ENCODE peak calls at places on chromosome 6, in nine cellular contexts. Q is breast epithelium; G is Peyer's patch; W is substantia nigra; K is PC-3; A is CD4-positive, alpha-beta T cell; F is AG04450; J is H9; Z is IMR-90. L is an unnamed sample.

GRCh38 chr6:140319209-140319608 is 944.8 kb upstream of the CITED2 start:
- DNase-seq in A (no peak), Q (no peak), K (peak; percentile 4), G (no peak), F (peak; percentile 38), J (no peak), W (no peak), Z (peak; percentile 75), L (no peak)

GRCh38 chr6:125742433-125743120 is 6.9 kb upstream of the HEY2 start:
- DNase-seq in W (no peak), A (no peak), K (no peak), J (no peak), G (no peak), F (no peak), Z (no peak), Q (no peak), L (no peak)

GRCh38 chr6:43290905-43291355 is 7.1 kb upstream of the SLC22A7 start:
- DNase-seq in K (no peak), W (no peak), Z (no peak), Q (no peak), A (no peak), J (no peak), F (no peak), G (no peak), L (no peak)

GRCh38 chr6:128379577-128379976 is 140.8 kb downstream of the PTPRK start:
- DNase-seq in Z (no peak), Q (no peak), A (no peak), K (no peak), G (no peak), W (no peak), F (no peak), J (no peak), L (no peak)

GRCh38 chr6:134706806-134707205 is 243.1 kb downstream of the ALDH8A1 start:
- DNase-seq in Q (no peak), Z (peak; percentile 71), F (no peak), G (no peak), J (no peak), K (no peak), W (no peak), A (no peak), L (no peak)

GRCh38 chr6:3088853-3089445 is 20.7 kb downstream of the RIPK1 start:
- DNase-seq in F (no peak), Z (peak; percentile 11), Q (no peak), J (no peak), W (no peak), G (no peak), A (no peak), K (no peak), L (no peak)

GRCh38 chr6:34004706-34005105 is 141.2 kb downstream of the GRM4 start:
- DNase-seq in K (no peak), Z (no peak), J (no peak), Q (no peak), F (no peak), W (no peak), A (no peak), G (no peak), L (no peak)

GRCh38 chr6:105798057-105798456 is 288.1 kb upstream of the PRDM1 start:
- DNase-seq in J (no peak), G (no peak), Q (no peak), W (no peak), K (no peak), Z (peak; percentile 81), F (peak; percentile 38), A (no peak), L (no peak)

GRCh38 chr6:41071501-41071922 is 644 bp downstream of the OARD1 start:
- DNase-seq in W (no peak), J (no peak), G (peak; percentile 92), A (no peak), Z (peak; percentile 76), K (peak; percentile 82), Q (no peak), F (no peak), L (no peak)

GRCh38 chr6:156876302-156876701 is 99.1 kb downstream of the ARID1B start:
- DNase-seq in K (no peak), F (no peak), Z (no peak), Q (no peak), A (no peak), W (peak; percentile 22), J (peak; percentile 73), G (no peak), L (peak; percentile 39)

GRCh38 chr6:36372088-36372487 is 15.4 kb downstream of the ETV7 start:
- DNase-seq in Z (no peak), W (no peak), F (no peak), K (no peak), G (no peak), J (no peak), Q (no peak), A (no peak), L (no peak)

GRCh38 chr6:33641144-33641543 is 20.0 kb downstream of the ITPR3 start:
- DNase-seq in Z (no peak), K (no peak), F (no peak), W (no peak), A (no peak), G (no peak), Q (no peak), J (peak; percentile 25), L (no peak)

GRCh38 chr6:125584468-125584939 is 164.9 kb upstream of the HEY2 start:
- DNase-seq in W (peak; percentile 78), Q (no peak), A (no peak), J (peak; percentile 89), F (no peak), Z (peak; percentile 1), G (no peak), K (peak; percentile 69), L (peak; percentile 52)

GRCh38 chr6:145137425-145137824 is 597.9 kb downstream of the EPM2A start:
- DNase-seq in J (no peak), F (no peak), K (peak; percentile 42), Z (peak; percentile 38), G (no peak), Q (no peak), W (no peak), A (no peak), L (no peak)

GRCh38 chr6:26122793-26123674 is 35.8 kb downstream of the HFE start:
- DNase-seq in J (peak; percentile 96), K (peak; percentile 99), W (peak; percentile 88), Z (peak; percentile 99), G (peak; percentile 99), Q (peak; percentile 93), A (peak; percentile 92), F (peak; percentile 93), L (peak; percentile 97)

GRCh38 chr6:26121141-26122004 is 34.1 kb downstream of the HFE start:
- DNase-seq in F (no peak), A (no peak), W (no peak), Z (peak; percentile 81), K (peak; percentile 74), J (no peak), G (no peak), Q (no peak), L (no peak)

GRCh38 chr6:26120807-26121140 is 33.5 kb downstream of the HFE start:
- DNase-seq in Q (no peak), A (no peak), G (no peak), Z (no peak), J (no peak), W (no peak), K (no peak), F (no peak), L (no peak)

GRCh38 chr6:26122402-26122792 is 35.2 kb downstream of the HFE start:
- DNase-seq in G (no peak), W (no peak), J (peak; percentile 51), K (peak; percentile 41), Q (no peak), F (no peak), Z (no peak), A (no peak), L (no peak)

GRCh38 chr6:26122005-26122388 is 34.8 kb downstream of the HFE start:
- DNase-seq in Q (no peak), J (no peak), A (no peak), Z (no peak), W (no peak), F (no peak), G (no peak), K (no peak), L (no peak)
- H3K27ac ChIP-seq in Q (peak overlapping the region; percentile 96), J (peak overlapping the region; percentile 92), A (no peak overlapping the region), Z (no peak overlapping the region), W (peak overlapping the region; percentile 88), F (no peak overlapping the region), G (peak overlapping the region; percentile 96), K (peak overlapping the region; percentile 94), L (no peak overlapping the region)

GRCh38 chr6:133092771-133093170 is 148.4 kb upstream of the EYA4 start:
- DNase-seq in F (no peak), J (no peak), K (no peak), Z (no peak), A (no peak), Q (no peak), W (no peak), G (no peak), L (no peak)
- H3K27ac ChIP-seq in F (no peak overlapping the region), J (no peak overlapping the region), K (no peak overlapping the region), Z (no peak overlapping the region), A (no peak overlapping the region), Q (no peak overlapping the region), W (peak overlapping the region; percentile 78), G (no peak overlapping the region), L (no peak overlapping the region)

GRCh38 chr6:136427378-136427717 is 122.9 kb downstream of the MAP7 start:
- DNase-seq in W (no peak), Z (no peak), Q (no peak), K (no peak), J (no peak), F (no peak), G (no peak), A (no peak), L (no peak)
- H3K27ac ChIP-seq in W (peak overlapping the region; percentile 70), Z (no peak overlapping the region), Q (no peak overlapping the region), K (no peak overlapping the region), J (no peak overlapping the region), F (no peak overlapping the region), G (no peak overlapping the region), A (no peak overlapping the region), L (no peak overlapping the region)

GRCh38 chr6:155351273-155352129 is 37.2 kb upstream of the TFB1M start:
- DNase-seq in G (no peak), A (no peak), Q (no peak), J (no peak), Z (no peak), K (no peak), W (no peak), F (no peak), L (no peak)

GRCh38 chr6:155352812-155353211 is 38.5 kb upstream of the TFB1M start:
- DNase-seq in J (no peak), K (no peak), G (no peak), A (no peak), Q (no peak), Z (peak; percentile 90), F (peak; percentile 27), W (no peak), L (no peak)

GRCh38 chr6:155349956-155350355 is 35.7 kb upstream of the TFB1M start:
- DNase-seq in K (no peak), Z (no peak), J (no peak), Q (no peak), W (no peak), G (no peak), A (no peak), F (no peak), L (no peak)

GRCh38 chr6:155354167-155354566 is 39.9 kb upstream of the TFB1M start:
- DNase-seq in Z (no peak), J (no peak), Q (no peak), F (no peak), W (no peak), K (no peak), A (no peak), G (no peak), L (no peak)

DNA sequence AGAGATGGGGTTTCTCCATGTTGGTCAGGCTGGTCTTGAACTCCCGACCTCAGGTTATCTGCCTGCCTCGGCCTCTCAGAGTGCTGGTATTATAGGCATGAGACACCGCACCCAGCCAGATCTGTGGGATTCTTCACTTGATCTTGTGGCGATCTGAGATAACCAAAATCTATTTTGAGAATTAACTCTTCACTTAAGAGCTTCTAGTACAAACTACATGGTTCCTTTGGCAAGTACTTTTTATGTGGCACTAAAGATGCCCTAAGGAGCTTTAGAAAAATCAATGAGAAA is 37.8 kb upstream of the TFB1M start:
- DNase-seq in K (no peak), W (no peak), G (no peak), F (no peak), Z (no peak), A (no peak), Q (no peak), J (no peak), L (no peak)
- H3K27ac ChIP-seq in K (no peak overlapping the region), W (no peak overlapping the region), G (no peak overlapping the region), F (no peak overlapping the region), Z (no peak overlapping the region), A (no peak overlapping the region), Q (no peak overlapping the region), J (no peak overlapping the region), L (no peak overlapping the region)

L was measured in iPS DF 6.9.